ENCODE peak calls at places on chromosomes 13 and 19, in nine cellular contexts. X is fibroblast of lung, C is Peyer's patch, F is H9, W is choroid plexus epithelial cell, L is IMR-90, K is mammary epithelial cell, Y is GM13977, A is ovary. J is an unnamed sample.

GRCh38 chr13:49466240-49466914 is 22.3 kb downstream of the SETDB2 start:
- DNase-seq in X (no peak), C (no peak), F (no peak), W (no peak), L (no peak), K (no peak), Y (no peak), A (no peak), J (no peak)

GRCh38 chr19:49149652-49150105 is 5.5 kb downstream of the HRC start:
- DNase-seq in X (peak; percentile 87), C (no peak), F (peak; percentile 80), W (peak; percentile 92), L (peak; percentile 83), K (peak; percentile 66), Y (no peak), A (peak; percentile 75), J (no peak)

GRCh38 chr13:65330287-65330686 is 1899.8 kb downstream of the PCDH9 start:
- DNase-seq in X (no peak), C (no peak), F (no peak), W (no peak), L (no peak), K (no peak), Y (no peak), A (no peak), J (no peak)

GRCh38 chr19:4061178-4061682 is 5.5 kb downstream of the ZBTB7A start:
- DNase-seq in X (no peak), C (peak; percentile 98), F (peak; percentile 73), W (no peak), L (no peak), K (peak; percentile 70), Y (no peak), A (peak; percentile 80), J (no peak)

GRCh38 chr19:23098286-23098685 is 18.5 kb upstream of the ZNF730 start:
- DNase-seq in X (no peak), C (no peak), F (no peak), W (no peak), L (no peak), K (no peak), Y (no peak), A (no peak), J (no peak)

GRCh38 chr19:38736413-38737280 is 7.6 kb downstream of the CAPN12 start:
- DNase-seq in X (no peak), C (peak; percentile 77), F (peak; percentile 91), W (peak; percentile 39), L (no peak), K (peak; percentile 36), Y (peak; percentile 90), A (peak; percentile 48), J (peak; percentile 91)

GRCh38 chr19:46124638-46125115 is at the start of gene IGFL3:
- DNase-seq in X (no peak), C (no peak), F (no peak), W (peak; percentile 25), L (peak; percentile 34), K (peak; percentile 66), Y (no peak), A (no peak), J (no peak)

GRCh38 chr19:35696835-35697234 is 7.5 kb upstream of the ZBTB32 start:
- DNase-seq in X (no peak), C (no peak), F (no peak), W (no peak), L (no peak), K (peak; percentile 25), Y (peak; percentile 72), A (no peak), J (peak; percentile 70)

GRCh38 chr13:45615501-45616101 is at the start of gene ERICH6B:
- DNase-seq in X (peak; percentile 21), C (no peak), F (peak; percentile 86), W (peak; percentile 42), L (peak; percentile 7), K (no peak), Y (no peak), A (peak; percentile 19), J (no peak)

GRCh38 chr13:95644611-95645052 is at the start of gene DZIP1:
- DNase-seq in X (peak; percentile 87), C (peak; percentile 57), F (peak; percentile 96), W (peak; percentile 89), L (peak; percentile 83), K (peak; percentile 77), Y (no peak), A (peak; percentile 89), J (peak; percentile 30)

GRCh38 chr13:85798999-85799646 is at the start of gene SLITRK6:
- DNase-seq in X (peak; percentile 91), C (no peak), F (peak; percentile 35), W (peak; percentile 85), L (peak; percentile 85), K (peak; percentile 94), Y (no peak), A (no peak), J (no peak)

GRCh38 chr19:11596156-11596555 is 1.1 kb upstream of the ZNF627 start:
- DNase-seq in X (no peak), C (no peak), F (no peak), W (no peak), L (no peak), K (no peak), Y (no peak), A (no peak), J (no peak)

GRCh38 chr19:11598103-11598483 is 810 bp downstream of the ZNF627 start:
- DNase-seq in X (peak; percentile 37), C (no peak), F (no peak), W (no peak), L (no peak), K (no peak), Y (no peak), A (no peak), J (no peak)

GRCh38 chr19:11594084-11594483 is 3.2 kb upstream of the ZNF627 start:
- DNase-seq in X (no peak), C (no peak), F (no peak), W (no peak), L (no peak), K (no peak), Y (no peak), A (no peak), J (no peak)

GRCh38 chr19:11597202-11598102 is at the start of gene ZNF627:
- DNase-seq in X (peak; percentile 98), C (peak; percentile 99), F (peak; percentile 99), W (peak; percentile 99), L (peak; percentile 98), K (peak; percentile 97), Y (peak; percentile 98), A (peak; percentile 100), J (peak; percentile 98)

GRCh38 chr19:11598746-11599145 is 1.5 kb downstream of the ZNF627 start:
- DNase-seq in X (no peak), C (no peak), F (no peak), W (no peak), L (no peak), K (no peak), Y (no peak), A (no peak), J (no peak)
- TF ChIP-seq CTCF in X (no peak), C (no peak), F (no peak), W (no peak), L (no peak), K (no peak), Y (no peak), A (no peak), J (no peak)

GRCh38 chr19:6674868-6675305 is 4.9 kb upstream of the TNFSF14 start:
- DNase-seq in X (peak; percentile 28), C (peak; percentile 55), F (peak; percentile 85), W (peak; percentile 60), L (peak; percentile 21), K (peak; percentile 72), Y (peak; percentile 90), A (no peak), J (peak; percentile 85)
- TF ChIP-seq CTCF in X (no peak), C (no peak), F (no peak), W (no peak), L (no peak), K (no peak), Y (peak; percentile 32), A (no peak), J (peak; percentile 36)

DNA sequence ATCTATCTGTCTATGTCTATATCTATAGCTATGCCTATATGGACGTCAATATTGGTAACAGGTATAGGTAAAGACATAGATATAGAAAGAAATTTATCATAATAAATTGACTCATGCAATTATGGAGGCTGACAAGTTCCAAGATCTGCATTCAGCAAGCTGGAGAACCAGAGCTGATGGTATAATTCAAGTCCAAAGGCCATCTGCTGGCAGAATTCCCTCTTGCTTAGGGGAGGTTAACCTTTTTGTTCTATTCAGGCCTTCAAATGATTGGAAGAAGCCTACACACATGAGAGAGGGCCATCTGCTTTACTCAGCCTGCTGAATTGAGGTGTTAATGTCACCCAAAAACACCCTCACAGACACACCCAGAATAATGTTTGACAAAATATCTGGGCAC is 10.8 kb downstream of the RASL11A start:
- DNase-seq in X (no peak), C (no peak), F (no peak), W (no peak), L (no peak), K (no peak), Y (no peak), A (no peak), J (no peak)
- TF ChIP-seq CTCF in X (peak; percentile 5), C (no peak), F (no peak), W (no peak), L (no peak), K (no peak), Y (no peak), A (no peak), J (no peak)

GRCh38 chr19:7924651-7925170 is 1.2 kb downstream of the CTXN1 start:
- DNase-seq in X (no peak), C (no peak), F (no peak), W (no peak), L (no peak), K (no peak), Y (no peak), A (peak; percentile 36), J (no peak)

GRCh38 chr19:7926021-7926726 is at the start of gene CTXN1:
- DNase-seq in X (peak; percentile 37), C (peak; percentile 83), F (peak; percentile 71), W (peak; percentile 51), L (no peak), K (no peak), Y (peak; percentile 97), A (peak; percentile 84), J (peak; percentile 90)

GRCh38 chr19:7926727-7927604 is 1.0 kb upstream of the CTXN1 start:
- DNase-seq in X (no peak), C (no peak), F (no peak), W (no peak), L (no peak), K (no peak), Y (no peak), A (peak; percentile 50), J (no peak)

GRCh38 chr19:7924241-7924640 is 1.7 kb downstream of the CTXN1 start:
- DNase-seq in X (no peak), C (no peak), F (no peak), W (no peak), L (no peak), K (no peak), Y (no peak), A (no peak), J (no peak)

DNA sequence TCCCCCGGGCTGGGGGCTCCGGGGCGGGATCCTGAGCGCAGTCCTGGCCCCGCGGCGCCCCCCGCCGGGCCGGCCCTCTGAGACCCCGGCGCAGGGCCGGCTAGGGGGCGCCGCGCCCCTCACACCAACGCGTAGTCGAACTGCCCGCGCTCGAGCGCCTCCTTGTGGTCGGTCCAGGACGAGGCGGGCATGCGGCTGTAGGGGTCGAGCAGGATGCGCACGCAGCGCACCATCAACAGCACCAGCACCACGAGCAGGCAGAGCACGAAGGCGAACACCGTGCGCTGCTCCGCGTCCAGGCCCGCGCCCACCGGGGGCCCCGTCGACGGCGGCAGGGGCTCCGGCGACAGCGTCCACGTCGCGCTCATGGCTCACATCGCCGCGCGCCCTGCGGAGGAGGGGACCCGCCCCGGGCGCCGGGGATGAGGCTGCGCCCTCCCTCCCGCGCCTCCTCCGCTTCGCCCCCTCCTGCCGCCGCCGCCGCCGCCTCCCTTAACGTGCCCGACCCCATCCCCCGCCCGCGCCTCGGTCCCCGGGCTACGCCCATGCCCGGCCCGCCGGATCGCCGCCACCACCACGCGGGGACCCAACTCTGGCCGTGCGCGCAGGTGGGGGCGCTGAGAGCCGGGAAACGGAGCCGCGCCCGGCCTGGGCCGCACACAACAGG is 631 bp downstream of the CTXN1 start:
- DNase-seq in X (peak; percentile 71), C (peak; percentile 76), F (peak; percentile 94), W (peak; percentile 74), L (peak; percentile 73), K (no peak), Y (peak; percentile 95), A (peak; percentile 76), J (peak; percentile 82)
- TF ChIP-seq CTCF in X (peak; percentile 65), C (peak; percentile 74), F (peak; percentile 99), W (peak; percentile 78), L (peak; percentile 93), K (peak; percentile 64), Y (peak; percentile 98), A (peak; percentile 55), J (peak; percentile 89)

J was measured in GM10248.